ENCODE peak calls at places on chromosomes 7 and 10, in six cellular contexts. M is foreskin fibroblast, W is fibroblast of lung, Q is A673, F is fibroblast of the aortic adventitia, D is body of pancreas. Y is an unnamed sample.

GRCh38 chr7:95213809-95214492 is 110.4 kb downstream of the PON1 start:
- DNase-seq in Q (no peak), F (peak; percentile 94), D (peak; percentile 26), M (peak; percentile 20), W (peak; percentile 71), Y (no peak)

GRCh38 chr10:100356067-100357017 is 9.3 kb downstream of the SCD start:
- DNase-seq in Q (no peak), W (no peak), M (no peak), D (no peak), F (no peak), Y (no peak)

GRCh38 chr10:124369066-124369465 is 49.7 kb downstream of the OAT start:
- DNase-seq in D (no peak), M (no peak), F (no peak), W (no peak), Q (no peak), Y (no peak)

GRCh38 chr7:132511387-132511786 is 64.9 kb downstream of the PLXNA4 start:
- DNase-seq in M (no peak), D (no peak), F (no peak), Q (no peak), W (no peak), Y (no peak)

GRCh38 chr10:89207181-89207800 is at the start of gene CH25H:
- DNase-seq in D (peak; percentile 60), Q (peak; percentile 87), W (peak; percentile 81), M (peak; percentile 76), F (peak; percentile 71), Y (no peak)

GRCh38 chr7:132509667-132510066 is 66.6 kb downstream of the PLXNA4 start:
- DNase-seq in W (no peak), F (no peak), D (no peak), M (no peak), Q (no peak), Y (no peak)

GRCh38 chr10:68666280-68666760 is 54.7 kb upstream of the CCAR1 start:
- DNase-seq in D (no peak), M (peak; percentile 73), W (peak; percentile 95), F (peak; percentile 95), Q (no peak), Y (peak; percentile 76)

GRCh38 chr10:100653957-100654834 is 91.2 kb upstream of the PAX2 start:
- DNase-seq in F (peak; percentile 35), D (no peak), W (peak; percentile 33), M (no peak), Q (peak; percentile 71), Y (no peak)

GRCh38 chr10:33263453-33263852 is 71.0 kb downstream of the NRP1 start:
- DNase-seq in W (no peak), F (peak; percentile 68), M (no peak), D (no peak), Q (no peak), Y (peak; percentile 60)

GRCh38 chr10:79927111-79927828 is 21.6 kb downstream of the SFTPD start:
- DNase-seq in W (no peak), Q (no peak), M (no peak), D (peak; percentile 39), F (no peak), Y (no peak)

GRCh38 chr7:140689199-140690152 is 7.0 kb upstream of the NDUFB2 start:
- DNase-seq in W (no peak), M (no peak), F (no peak), Q (no peak), D (no peak), Y (no peak)

GRCh38 chr7:76048668-76048988 is 722 bp downstream of the MDH2 start:
- DNase-seq in W (no peak), D (peak; percentile 60), F (no peak), Q (peak; percentile 39), M (no peak), Y (no peak)

GRCh38 chr10:69479737-69480412 is 28.6 kb downstream of the TSPAN15 start:
- DNase-seq in Q (no peak), F (peak; percentile 52), M (no peak), D (no peak), W (peak; percentile 1), Y (peak; percentile 24)

GRCh38 chr7:34277016-34277800 is 371.9 kb downstream of the BMPER start:
- DNase-seq in D (no peak), Q (peak; percentile 59), W (no peak), M (no peak), F (peak; percentile 91), Y (no peak)

GRCh38 chr7:30770936-30771858 is at the start of gene MINDY4:
- DNase-seq in W (peak; percentile 81), M (peak; percentile 86), F (peak; percentile 68), D (peak; percentile 84), Q (peak; percentile 79), Y (no peak)

GRCh38 chr10:14032406-14032998 is 298.2 kb downstream of the FRMD4A start:
- DNase-seq in Q (peak; percentile 29), D (peak; percentile 28), W (no peak), F (no peak), M (no peak), Y (no peak)

GRCh38 chr7:82347808-82348207 is 95.8 kb downstream of the CACNA2D1 start:
- DNase-seq in W (no peak), M (no peak), Q (no peak), D (no peak), F (no peak), Y (no peak)

DNA sequence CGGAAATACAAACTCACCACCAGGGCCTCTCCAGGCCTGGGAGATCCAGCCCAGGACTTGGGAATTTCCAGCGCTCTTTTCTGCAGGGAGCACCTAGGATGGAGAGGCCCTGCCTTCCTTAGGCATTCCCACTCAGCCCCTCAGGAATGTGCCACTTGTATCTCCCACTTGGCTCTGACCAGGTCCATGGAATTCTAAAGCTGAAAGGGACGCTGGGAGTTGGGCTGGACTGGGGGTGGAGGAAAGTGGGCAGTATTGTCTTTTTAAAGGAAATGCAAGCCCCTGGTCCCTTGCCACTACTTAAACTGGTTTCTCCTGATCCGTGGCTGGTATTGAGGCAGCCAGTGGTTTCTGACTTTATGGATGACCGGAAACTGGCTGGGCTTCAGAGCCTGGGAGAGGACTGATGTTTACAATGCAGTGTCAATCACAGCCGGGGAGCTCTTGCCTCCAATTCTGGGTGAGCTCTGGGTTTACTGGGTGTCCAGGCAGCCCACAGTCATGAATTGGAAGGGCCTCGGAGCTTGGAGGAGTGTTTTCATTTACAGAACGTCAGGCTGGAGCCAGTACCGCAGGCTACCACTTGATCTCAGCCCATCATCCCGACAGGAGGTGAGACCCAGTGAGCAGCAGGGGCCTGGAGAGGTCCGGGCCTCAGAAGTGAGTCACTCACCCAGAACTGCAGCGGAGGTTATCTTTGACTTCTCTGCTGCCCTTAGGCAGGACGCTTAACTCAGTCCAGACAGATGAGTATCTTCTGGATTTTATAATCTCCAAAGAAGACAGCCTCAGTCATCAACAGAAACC is 27.3 kb downstream of the AGAP3 start:
- DNase-seq in M (no peak), Q (peak; percentile 47), W (peak; percentile 48), D (peak; percentile 56), F (peak; percentile 80), Y (peak; percentile 35)
- TF ChIP-seq CTCF in M (no peak), Q (no peak), W (no peak), D (no peak), F (no peak), Y (peak; percentile 15)

GRCh38 chr7:149637911-149638565 is 135.3 kb downstream of the ZNF467 start:
- DNase-seq in Q (no peak), M (no peak), W (no peak), D (no peak), F (no peak), Y (no peak)

GRCh38 chr7:149644754-149645153 is 128.6 kb downstream of the ZNF467 start:
- DNase-seq in M (no peak), Q (no peak), F (no peak), W (no peak), D (peak; percentile 22), Y (no peak)

GRCh38 chr7:149638566-149639320 is 134.6 kb downstream of the ZNF467 start:
- DNase-seq in W (no peak), Q (no peak), F (no peak), M (no peak), D (no peak), Y (no peak)

DNA sequence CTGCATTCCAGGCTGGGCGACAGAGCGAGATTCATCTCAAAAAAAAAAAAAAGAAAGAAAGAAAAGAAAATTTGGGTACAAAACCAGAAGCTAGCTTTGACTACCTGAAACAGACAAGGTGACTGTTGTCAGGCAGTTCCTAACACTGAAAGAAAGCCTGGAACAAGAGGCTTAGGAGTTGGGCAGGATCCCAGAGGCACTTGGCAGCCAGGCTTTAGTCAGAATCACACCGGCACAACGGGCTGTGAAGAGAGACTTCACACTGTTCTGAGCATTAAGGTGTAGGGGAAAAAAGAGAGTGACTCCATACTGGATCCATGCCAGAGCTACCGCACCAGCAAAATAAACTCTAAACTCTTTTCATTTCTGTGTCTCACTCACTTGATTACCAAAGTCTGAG is 130.8 kb downstream of the ZNF467 start:
- DNase-seq in D (peak; percentile 28), F (no peak), W (no peak), M (no peak), Q (no peak), Y (no peak)
- H3K4me3 ChIP-seq in D (no peak overlapping the region), F (no peak overlapping the region), W (no peak overlapping the region), M (no peak overlapping the region), Q (no peak overlapping the region), Y (no peak overlapping the region)

DNA sequence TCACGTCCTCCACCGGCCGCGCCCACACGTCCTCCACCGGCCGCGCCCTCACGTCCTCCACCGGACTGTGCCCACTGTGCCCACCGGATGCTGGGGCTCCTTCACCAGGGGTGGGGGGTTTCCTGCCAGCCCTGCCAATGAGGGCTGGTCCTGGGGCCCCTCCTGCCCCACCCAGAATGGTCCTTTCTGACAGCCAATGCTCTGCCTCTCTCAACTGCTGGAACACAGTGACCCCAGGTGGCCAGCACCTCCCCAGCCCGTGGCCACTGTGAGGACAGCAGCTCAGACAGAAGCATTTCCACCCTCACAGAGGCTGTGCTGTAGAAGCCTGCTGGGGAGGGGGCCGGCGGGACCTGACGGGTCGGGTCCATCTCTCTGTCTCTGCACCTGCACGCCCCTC is 90.1 kb upstream of the DNAAF5 start:
- DNase-seq in D (peak; percentile 61), F (peak; percentile 5), M (no peak), W (no peak), Q (no peak), Y (no peak)
- TF ChIP-seq CTCF in D (peak; percentile 57), F (peak; percentile 36), M (peak; percentile 21), W (no peak), Q (peak; percentile 21), Y (peak; percentile 44)

DNA sequence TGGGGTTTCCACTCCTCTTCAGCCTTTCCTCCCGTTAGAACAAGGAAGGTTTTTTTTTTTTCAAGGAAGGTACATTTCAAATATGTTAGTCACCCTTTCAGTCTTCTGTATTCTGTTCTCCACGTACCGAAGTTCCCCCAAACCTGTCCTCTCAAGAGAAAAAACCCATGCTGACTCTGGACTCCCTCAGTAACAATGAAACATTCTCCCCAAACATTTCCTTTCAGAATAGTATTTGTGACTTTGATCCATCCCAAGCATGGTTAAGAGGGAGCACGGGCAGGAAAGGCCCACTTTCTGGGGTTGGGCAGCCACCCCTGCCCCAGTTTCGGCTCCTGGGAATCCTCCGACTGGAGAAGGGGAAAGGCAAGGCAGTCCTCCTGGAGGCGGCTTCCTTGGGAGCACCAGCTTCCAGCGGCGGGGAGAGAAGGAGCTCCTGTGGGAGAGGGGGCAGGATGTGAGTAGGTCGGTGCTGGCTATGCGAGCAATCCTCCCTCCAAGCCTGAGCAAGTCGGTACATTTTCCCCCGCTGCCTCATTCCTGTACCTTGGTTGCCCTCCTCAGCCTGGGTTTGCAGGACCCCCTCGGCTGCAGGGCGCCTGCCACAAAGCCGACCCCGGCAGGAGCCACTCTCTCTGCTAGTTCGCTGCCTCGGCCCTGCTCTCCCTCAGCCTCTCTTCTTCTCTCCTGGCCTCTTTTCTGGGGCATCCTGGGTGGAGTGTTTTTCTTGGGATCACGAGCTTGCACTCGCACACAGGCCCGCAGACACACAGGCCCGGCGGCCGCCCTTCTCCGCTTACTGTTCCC is 2.1 kb upstream of the HOXA1 start:
- DNase-seq in Q (no peak), D (no peak), M (no peak), F (peak; percentile 36), W (peak; percentile 53), Y (no peak)
- H3K4me3 ChIP-seq in Q (no peak overlapping the region), D (no peak overlapping the region), M (peak overlapping the region; percentile 79), F (peak overlapping the region; percentile 81), W (peak overlapping the region; percentile 70), Y (no peak overlapping the region)

GRCh38 chr10:94362360-94363250 is at the start of gene NOC3L:
- DNase-seq in F (peak; percentile 91), M (peak; percentile 94), W (peak; percentile 95), Q (peak; percentile 97), D (peak; percentile 97), Y (peak; percentile 69)
- TF ChIP-seq CTCF in F (peak; percentile 62), M (peak; percentile 74), W (peak; percentile 67), Q (peak; percentile 74), D (peak; percentile 83), Y (peak; percentile 78)

Y was measured in AG09309.